ENCODE peak calls at places on chromosomes 1 and 21, in eight cellular contexts. X is fibroblast of lung, W is psoas muscle, E is stomach, G is GM23338, T is pancreas, A is heart left ventricle, S is heart right ventricle. F is an unnamed sample. For H3K4me1, the result is how much of the 10 kb centered on the place peaks cover.

GRCh38 chr1:154241703-154242352 is 21.1 kb downstream of the UBAP2L start:
- DNase-seq in T (no peak), S (no peak), E (no peak), W (no peak), G (no peak), X (no peak), A (no peak), F (no peak)

GRCh38 chr1:113191579-113192076 is 118.6 kb downstream of the LRIG2 start:
- DNase-seq in A (no peak), G (no peak), S (no peak), T (no peak), E (no peak), X (no peak), W (no peak), F (no peak)

GRCh38 chr21:40373760-40374159 is 473.2 kb downstream of the DSCAM start:
- DNase-seq in S (no peak), W (no peak), G (no peak), X (no peak), E (no peak), A (no peak), T (no peak), F (no peak)

GRCh38 chr21:30935121-30935888 is 53.9 kb upstream of the KRTAP11-1 start:
- DNase-seq in G (no peak), S (no peak), T (no peak), A (no peak), E (no peak), W (no peak), X (no peak), F (no peak)

GRCh38 chr1:116334868-116335649 is 38.0 kb upstream of the ATP1A1 start:
- DNase-seq in W (no peak), T (no peak), X (no peak), E (no peak), G (peak), A (no peak), S (no peak), F (no peak)

GRCh38 chr1:17998889-17999288 is 108.7 kb upstream of the IGSF21 start:
- DNase-seq in T (no peak), W (no peak), E (no peak), S (no peak), G (peak), A (no peak), X (no peak), F (no peak)

GRCh38 chr1:225996946-225997545 is 2.1 kb downstream of the SDE2 start:
- DNase-seq in S (no peak), W (no peak), A (no peak), E (no peak), G (no peak), X (no peak), T (no peak), F (no peak)

GRCh38 chr1:165857046-165857801 is 29.8 kb downstream of the UCK2 start:
- DNase-seq in E (no peak), G (peak), T (no peak), X (no peak), W (no peak), S (no peak), A (no peak), F (no peak)

GRCh38 chr1:18109058-18109755 is 1.6 kb downstream of the IGSF21 start:
- DNase-seq in E (no peak), A (no peak), G (peak), W (no peak), T (no peak), X (no peak), S (no peak), F (no peak)

GRCh38 chr1:243483084-243483845 is 227.4 kb downstream of the SDCCAG8 start:
- DNase-seq in E (no peak), A (no peak), G (peak), X (no peak), S (no peak), T (no peak), W (no peak), F (no peak)

GRCh38 chr1:118333601-118334241 is 148.7 kb upstream of the SPAG17 start:
- DNase-seq in T (no peak), G (peak), A (no peak), S (no peak), X (no peak), E (no peak), W (no peak), F (no peak)

GRCh38 chr1:228084797-228085196 is 2.3 kb downstream of the ARF1 start:
- DNase-seq in G (no peak), T (no peak), X (no peak), S (no peak), A (no peak), W (peak), E (no peak), F (peak)

DNA sequence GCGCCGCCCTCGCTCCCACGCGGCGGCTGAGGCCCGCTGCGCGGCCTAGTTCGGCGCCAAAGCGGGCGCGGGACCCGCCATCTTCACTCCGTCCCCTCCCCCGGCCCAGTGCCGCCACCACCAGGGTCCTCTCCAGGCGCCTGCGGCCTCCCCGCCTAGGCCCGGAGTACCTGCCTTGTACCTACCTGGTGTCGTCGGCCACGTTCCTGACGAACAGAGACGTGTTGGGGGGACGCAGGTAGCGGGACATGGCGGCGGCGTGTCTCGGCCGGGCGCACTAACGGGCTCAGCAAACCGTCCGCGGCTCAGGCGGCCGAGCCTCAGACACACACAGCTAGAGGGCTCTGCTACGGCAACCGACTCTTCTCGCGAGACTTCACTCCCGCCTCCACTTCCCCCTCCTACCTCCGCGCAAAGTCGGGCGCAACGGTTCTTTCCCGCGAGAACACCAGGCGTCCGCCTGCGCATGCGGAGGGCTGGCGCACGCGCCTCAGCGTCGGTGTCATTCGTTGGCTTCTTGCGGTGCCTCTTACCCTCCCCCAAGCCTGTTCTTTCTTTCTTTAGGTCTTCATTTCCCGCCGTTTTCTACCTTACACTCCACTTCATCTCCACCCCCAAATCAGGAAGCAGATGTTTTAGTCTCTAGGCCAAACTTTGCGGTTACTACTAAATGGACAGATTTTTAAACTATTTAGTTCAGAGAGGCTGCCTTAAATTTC is at the start of gene SRSF10:
- DNase-seq in T (peak), X (peak), G (peak), A (peak), E (peak), S (peak), W (peak), F (peak)
- TF ChIP-seq CTCF in T (no peak), X (no peak), G (no peak), A (peak), E (peak), S (peak), W (peak), F (peak)

GRCh38 chr1:59136541-59137335 is 160.2 kb upstream of the FGGY start:
- DNase-seq in G (no peak), X (no peak), E (no peak), T (no peak), S (no peak), W (peak), A (no peak), F (no peak)

GRCh38 chr1:59141267-59141863 is 155.5 kb upstream of the FGGY start:
- DNase-seq in T (no peak), G (no peak), W (no peak), A (peak), X (no peak), S (peak), E (no peak), F (no peak)

GRCh38 chr1:59137968-59138367 is 158.9 kb upstream of the FGGY start:
- DNase-seq in T (no peak), W (no peak), E (no peak), S (no peak), G (no peak), X (no peak), A (no peak), F (no peak)

GRCh38 chr1:59138402-59138801 is 158.5 kb upstream of the FGGY start:
- DNase-seq in X (no peak), S (no peak), T (no peak), W (no peak), G (no peak), E (no peak), A (no peak), F (no peak)

GRCh38 chr1:59139396-59139795 is 157.5 kb upstream of the FGGY start:
- DNase-seq in W (peak), A (peak), E (peak), X (no peak), G (no peak), T (no peak), S (peak), F (no peak)
- H3K4me1 ChIP-seq in W (half or more), A (half or more), E (under half), X (under half), G (under half), T (under half), S (half or more), F (under half)

DNA sequence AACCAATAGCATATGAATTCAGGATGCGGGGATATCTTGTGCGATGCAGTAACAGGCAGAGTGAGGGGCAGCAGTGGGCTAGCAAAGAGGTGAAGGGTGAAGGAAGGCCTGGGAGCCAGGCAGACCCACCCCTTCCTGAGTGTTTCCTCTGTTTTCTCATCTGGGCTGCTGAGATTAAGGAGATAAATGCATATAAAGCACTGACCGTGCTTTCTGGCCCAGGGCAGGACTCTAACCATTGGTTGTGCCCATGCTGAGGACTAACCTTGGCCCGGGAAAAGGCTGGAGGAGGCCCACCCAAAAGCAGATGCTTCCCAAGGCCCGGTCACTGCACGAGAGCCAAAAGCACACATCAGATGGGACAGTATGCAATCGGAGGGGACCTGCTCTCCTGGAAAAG is 87.6 kb downstream of the PSMG1 start:
- DNase-seq in G (no peak), T (no peak), X (no peak), W (no peak), A (no peak), S (no peak), E (no peak), F (no peak)
- H3K27ac ChIP-seq in G (no peak), T (no peak), X (no peak), W (peak), A (peak), S (peak), E (peak), F (peak)

GRCh38 chr1:186620526-186620925 is 59.7 kb downstream of the PTGS2 start:
- DNase-seq in S (no peak), W (no peak), T (no peak), G (no peak), X (no peak), E (no peak), A (no peak), F (no peak)

GRCh38 chr1:186623547-186623946 is 56.7 kb downstream of the PTGS2 start:
- DNase-seq in W (no peak), T (no peak), A (no peak), E (no peak), S (no peak), X (no peak), G (no peak), F (no peak)

GRCh38 chr1:186615332-186615731 is 64.9 kb downstream of the PTGS2 start:
- DNase-seq in S (no peak), W (no peak), G (no peak), A (no peak), E (no peak), X (no peak), T (no peak), F (no peak)

GRCh38 chr1:186620951-186621350 is 59.3 kb downstream of the PTGS2 start:
- DNase-seq in G (no peak), A (no peak), X (peak), W (no peak), E (no peak), S (no peak), T (no peak), F (no peak)

GRCh38 chr1:186617860-186618780 is 62.1 kb downstream of the PTGS2 start:
- DNase-seq in G (peak), E (peak), T (no peak), A (peak), W (peak), X (peak), S (peak), F (peak)
- TF ChIP-seq CTCF in G (no peak), E (no peak), T (no peak), A (no peak), W (no peak), X (no peak), S (no peak), F (no peak)

GRCh38 chr1:160342520-160342919 is 530 bp downstream of the COPA start:
- DNase-seq in S (no peak), T (no peak), W (no peak), G (no peak), E (no peak), X (peak), A (no peak), F (no peak)
- H3K4me1 ChIP-seq in S (half or more), T (under half), W (under half), G (under half), E (under half), X (under half), A (under half), F (half or more)

F was measured in lower lobe of right lung.